ENCODE peak calls at places on chromosomes 12 and 14, in ten cellular contexts. One of them, this sample, is unnamed.

GRCh38 chr12:49979061-49979586 is 6.4 kb downstream of the AQP6 start:
- DNase-seq in astrocyte of the spinal cord: no peak
- DNase-seq in mesothelial cell of epicardium: no peak
- DNase-seq in heart left ventricle: no peak
- DNase-seq in psoas muscle: no peak
- DNase-seq in AG04449: no peak
- DNase-seq in A673: no peak
- DNase-seq in tibial nerve: no peak
- DNase-seq in endothelial cell: no peak
- DNase-seq in fibroblast of lung: no peak
- DNase-seq in this sample: no peak

GRCh38 chr12:130557876-130558770 is 158.0 kb downstream of the RIMBP2 start:
- DNase-seq in A673: no peak
- DNase-seq in tibial nerve: no peak
- DNase-seq in heart left ventricle: no peak
- DNase-seq in AG04449: no peak
- DNase-seq in endothelial cell: no peak
- DNase-seq in psoas muscle: no peak
- DNase-seq in astrocyte of the spinal cord: no peak
- DNase-seq in fibroblast of lung: no peak
- DNase-seq in mesothelial cell of epicardium: no peak
- DNase-seq in this sample: no peak

GRCh38 chr12:89461649-89462612 is 62.7 kb downstream of the GALNT4 start:
- DNase-seq in mesothelial cell of epicardium: no peak
- DNase-seq in heart left ventricle: no peak
- DNase-seq in A673: peak
- DNase-seq in fibroblast of lung: peak
- DNase-seq in endothelial cell: no peak
- DNase-seq in psoas muscle: no peak
- DNase-seq in astrocyte of the spinal cord: peak
- DNase-seq in tibial nerve: no peak
- DNase-seq in AG04449: no peak
- DNase-seq in this sample: no peak

GRCh38 chr14:100271247-100271939 is 32.4 kb downstream of the YY1 start:
- DNase-seq in endothelial cell: no peak
- DNase-seq in psoas muscle: no peak
- DNase-seq in astrocyte of the spinal cord: peak
- DNase-seq in A673: peak
- DNase-seq in tibial nerve: no peak
- DNase-seq in fibroblast of lung: peak
- DNase-seq in heart left ventricle: no peak
- DNase-seq in mesothelial cell of epicardium: no peak
- DNase-seq in AG04449: no peak
- DNase-seq in this sample: peak

GRCh38 chr14:68790656-68791077 is 2.2 kb downstream of the ZFP36L1 start:
- DNase-seq in AG04449: no peak
- DNase-seq in endothelial cell: no peak
- DNase-seq in psoas muscle: no peak
- DNase-seq in fibroblast of lung: no peak
- DNase-seq in A673: no peak
- DNase-seq in tibial nerve: no peak
- DNase-seq in heart left ventricle: peak
- DNase-seq in astrocyte of the spinal cord: no peak
- DNase-seq in mesothelial cell of epicardium: no peak
- DNase-seq in this sample: no peak

GRCh38 chr12:12445882-12446181 is 89.0 kb downstream of the BORCS5 start:
- DNase-seq in A673: no peak
- DNase-seq in mesothelial cell of epicardium: no peak
- DNase-seq in AG04449: no peak
- DNase-seq in tibial nerve: no peak
- DNase-seq in heart left ventricle: no peak
- DNase-seq in endothelial cell: no peak
- DNase-seq in astrocyte of the spinal cord: no peak
- DNase-seq in fibroblast of lung: no peak
- DNase-seq in psoas muscle: no peak
- DNase-seq in this sample: no peak

GRCh38 chr12:112473056-112473455 is 54.3 kb downstream of the PTPN11 start:
- DNase-seq in fibroblast of lung: no peak
- DNase-seq in heart left ventricle: no peak
- DNase-seq in mesothelial cell of epicardium: no peak
- DNase-seq in astrocyte of the spinal cord: no peak
- DNase-seq in tibial nerve: no peak
- DNase-seq in endothelial cell: no peak
- DNase-seq in AG04449: no peak
- DNase-seq in psoas muscle: no peak
- DNase-seq in A673: peak
- DNase-seq in this sample: peak

GRCh38 chr14:67237591-67237990 is 3.6 kb upstream of the PALS1 start:
- DNase-seq in fibroblast of lung: no peak
- DNase-seq in A673: no peak
- DNase-seq in AG04449: no peak
- DNase-seq in heart left ventricle: no peak
- DNase-seq in astrocyte of the spinal cord: no peak
- DNase-seq in endothelial cell: no peak
- DNase-seq in psoas muscle: no peak
- DNase-seq in mesothelial cell of epicardium: no peak
- DNase-seq in tibial nerve: no peak
- DNase-seq in this sample: no peak

GRCh38 chr14:53778263-53778662 is 178.4 kb downstream of the BMP4 start:
- DNase-seq in A673: no peak
- DNase-seq in tibial nerve: no peak
- DNase-seq in endothelial cell: no peak
- DNase-seq in fibroblast of lung: no peak
- DNase-seq in heart left ventricle: no peak
- DNase-seq in mesothelial cell of epicardium: no peak
- DNase-seq in AG04449: no peak
- DNase-seq in psoas muscle: no peak
- DNase-seq in astrocyte of the spinal cord: no peak
- DNase-seq in this sample: no peak

GRCh38 chr14:35213869-35214387 is 78.3 kb upstream of the PSMA6 start:
- DNase-seq in A673: no peak
- DNase-seq in endothelial cell: no peak
- DNase-seq in fibroblast of lung: peak
- DNase-seq in heart left ventricle: no peak
- DNase-seq in astrocyte of the spinal cord: peak
- DNase-seq in psoas muscle: no peak
- DNase-seq in AG04449: no peak
- DNase-seq in mesothelial cell of epicardium: no peak
- DNase-seq in tibial nerve: no peak
- DNase-seq in this sample: no peak

GRCh38 chr12:132313182-132313581 is 16.2 kb downstream of the GALNT9 start:
- DNase-seq in astrocyte of the spinal cord: no peak
- DNase-seq in psoas muscle: no peak
- DNase-seq in mesothelial cell of epicardium: no peak
- DNase-seq in tibial nerve: no peak
- DNase-seq in heart left ventricle: no peak
- DNase-seq in fibroblast of lung: no peak
- DNase-seq in endothelial cell: no peak
- DNase-seq in A673: no peak
- DNase-seq in AG04449: no peak
- DNase-seq in this sample: no peak

GRCh38 chr12:92419201-92419600 is 273.6 kb upstream of the BTG1 start:
- DNase-seq in mesothelial cell of epicardium: no peak
- DNase-seq in heart left ventricle: no peak
- DNase-seq in AG04449: no peak
- DNase-seq in astrocyte of the spinal cord: no peak
- DNase-seq in psoas muscle: no peak
- DNase-seq in tibial nerve: no peak
- DNase-seq in endothelial cell: no peak
- DNase-seq in fibroblast of lung: no peak
- DNase-seq in A673: no peak
- DNase-seq in this sample: peak

GRCh38 chr14:104657114-104657524 is 32.3 kb upstream of the INF2 start:
- DNase-seq in AG04449: no peak
- DNase-seq in endothelial cell: no peak
- DNase-seq in heart left ventricle: no peak
- DNase-seq in astrocyte of the spinal cord: no peak
- DNase-seq in psoas muscle: no peak
- DNase-seq in mesothelial cell of epicardium: no peak
- DNase-seq in fibroblast of lung: no peak
- DNase-seq in tibial nerve: no peak
- DNase-seq in A673: no peak
- DNase-seq in this sample: no peak

GRCh38 chr12:47038270-47038748 is 41.1 kb upstream of the PCED1B start:
- DNase-seq in AG04449: no peak
- DNase-seq in tibial nerve: no peak
- DNase-seq in endothelial cell: no peak
- DNase-seq in A673: no peak
- DNase-seq in heart left ventricle: no peak
- DNase-seq in astrocyte of the spinal cord: peak
- DNase-seq in fibroblast of lung: peak
- DNase-seq in mesothelial cell of epicardium: no peak
- DNase-seq in psoas muscle: no peak
- DNase-seq in this sample: peak

GRCh38 chr12:76532520-76532919 is 27.1 kb downstream of the OSBPL8 start:
- DNase-seq in mesothelial cell of epicardium: no peak
- DNase-seq in tibial nerve: no peak
- DNase-seq in heart left ventricle: no peak
- DNase-seq in AG04449: no peak
- DNase-seq in astrocyte of the spinal cord: no peak
- DNase-seq in fibroblast of lung: no peak
- DNase-seq in psoas muscle: no peak
- DNase-seq in endothelial cell: no peak
- DNase-seq in A673: no peak
- DNase-seq in this sample: no peak

GRCh38 chr12:85874064-85874463 is at the start of gene NTS:
- DNase-seq in astrocyte of the spinal cord: no peak
- DNase-seq in fibroblast of lung: no peak
- DNase-seq in endothelial cell: peak
- DNase-seq in heart left ventricle: no peak
- DNase-seq in AG04449: no peak
- DNase-seq in psoas muscle: no peak
- DNase-seq in A673: peak
- DNase-seq in mesothelial cell of epicardium: no peak
- DNase-seq in tibial nerve: no peak
- DNase-seq in this sample: no peak
- TF ChIP-seq CTCF in astrocyte of the spinal cord: no peak
- TF ChIP-seq CTCF in fibroblast of lung: no peak
- TF ChIP-seq CTCF in endothelial cell: no peak
- TF ChIP-seq CTCF in heart left ventricle: no peak
- TF ChIP-seq CTCF in AG04449: no peak
- TF ChIP-seq CTCF in psoas muscle: no peak
- TF ChIP-seq CTCF in A673: peak
- TF ChIP-seq CTCF in mesothelial cell of epicardium: no peak
- TF ChIP-seq CTCF in tibial nerve: no peak
- TF ChIP-seq CTCF in this sample: no peak

DNA sequence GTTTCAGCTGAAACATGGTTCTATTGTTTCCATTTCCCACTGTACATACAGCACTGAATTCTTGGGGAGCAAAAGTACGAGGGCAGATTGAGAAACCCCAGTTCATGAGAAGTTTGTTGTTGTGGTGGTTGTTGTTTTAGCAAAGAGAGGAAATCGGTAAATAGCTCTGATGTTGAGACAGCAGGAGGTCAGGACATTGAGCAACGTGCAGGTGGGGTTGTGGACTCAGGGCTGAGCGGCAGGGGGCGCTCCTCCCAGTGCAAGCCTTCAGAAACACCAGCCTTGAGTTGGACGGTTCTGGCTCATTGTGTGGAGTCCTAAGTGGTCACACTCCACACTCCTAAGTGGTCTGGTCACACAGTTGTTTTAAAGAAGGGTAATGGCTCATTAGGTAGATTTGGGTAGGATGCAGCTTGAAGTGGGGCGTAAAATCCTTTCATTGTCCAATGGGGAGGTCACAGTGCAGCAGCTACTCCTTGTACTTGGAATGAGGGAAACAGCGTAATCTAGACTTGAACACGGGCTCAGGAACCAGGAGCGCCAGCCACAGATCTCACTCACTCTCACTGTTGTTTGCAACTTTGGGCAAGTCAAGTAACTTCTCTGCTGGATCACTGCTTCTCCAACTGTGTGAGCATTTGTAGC is 14.5 kb upstream of the PWP1 start:
- DNase-seq in mesothelial cell of epicardium: no peak
- DNase-seq in AG04449: no peak
- DNase-seq in fibroblast of lung: no peak
- DNase-seq in tibial nerve: no peak
- DNase-seq in heart left ventricle: no peak
- DNase-seq in psoas muscle: no peak
- DNase-seq in endothelial cell: peak
- DNase-seq in astrocyte of the spinal cord: no peak
- DNase-seq in A673: peak
- DNase-seq in this sample: peak
- TF ChIP-seq CTCF in mesothelial cell of epicardium: no peak
- TF ChIP-seq CTCF in AG04449: peak
- TF ChIP-seq CTCF in fibroblast of lung: peak
- TF ChIP-seq CTCF in tibial nerve: peak
- TF ChIP-seq CTCF in heart left ventricle: peak
- TF ChIP-seq CTCF in psoas muscle: peak
- TF ChIP-seq CTCF in endothelial cell: peak
- TF ChIP-seq CTCF in astrocyte of the spinal cord: peak
- TF ChIP-seq CTCF in A673: peak
- TF ChIP-seq CTCF in this sample: peak

DNA sequence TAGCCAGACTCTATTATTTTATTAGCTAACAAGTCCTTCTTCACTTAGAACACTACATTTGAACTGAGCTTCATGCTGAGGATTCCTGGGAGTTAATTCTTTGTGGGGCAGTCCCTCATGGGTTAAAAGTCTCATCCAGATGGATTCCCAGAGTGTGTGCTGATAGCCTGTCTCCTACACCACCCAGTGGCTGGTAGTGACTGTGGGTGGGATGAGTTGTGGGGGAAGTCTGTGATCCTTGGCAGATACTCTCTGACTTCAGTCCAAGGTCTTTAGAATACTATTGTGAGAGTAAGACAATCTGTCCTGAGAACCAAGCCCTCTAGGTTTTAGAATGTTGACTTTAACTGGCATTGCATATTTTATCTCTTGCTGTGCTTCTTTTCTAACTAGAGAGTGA is 37.2 kb downstream of the AKAP6 start:
- DNase-seq in AG04449: peak
- DNase-seq in mesothelial cell of epicardium: no peak
- DNase-seq in endothelial cell: no peak
- DNase-seq in heart left ventricle: no peak
- DNase-seq in tibial nerve: no peak
- DNase-seq in A673: peak
- DNase-seq in fibroblast of lung: peak
- DNase-seq in psoas muscle: no peak
- DNase-seq in astrocyte of the spinal cord: peak
- DNase-seq in this sample: no peak
- TF ChIP-seq CTCF in AG04449: peak
- TF ChIP-seq CTCF in mesothelial cell of epicardium: no peak
- TF ChIP-seq CTCF in endothelial cell: no peak
- TF ChIP-seq CTCF in heart left ventricle: peak
- TF ChIP-seq CTCF in tibial nerve: no peak
- TF ChIP-seq CTCF in A673: no peak
- TF ChIP-seq CTCF in fibroblast of lung: peak
- TF ChIP-seq CTCF in psoas muscle: no peak
- TF ChIP-seq CTCF in astrocyte of the spinal cord: peak
- TF ChIP-seq CTCF in this sample: no peak

DNA sequence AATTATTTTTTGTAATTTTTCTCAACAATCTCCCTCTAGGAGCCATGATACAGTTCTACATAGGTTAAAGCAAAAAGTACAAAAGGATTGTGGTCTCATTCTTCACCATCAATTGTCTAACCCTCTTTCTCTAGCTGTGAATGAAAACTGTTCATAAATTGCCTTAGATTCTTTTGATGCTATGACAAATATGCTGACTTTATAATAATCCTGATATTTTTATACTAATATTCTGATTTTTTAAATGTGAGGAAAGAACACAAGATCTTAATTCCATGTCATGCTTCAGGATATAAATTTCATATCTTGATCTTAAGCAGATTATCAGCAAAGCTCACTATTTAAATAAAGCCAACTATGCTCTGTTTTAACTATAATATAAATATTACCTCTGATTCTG is 75.4 kb downstream of the KIF21A start:
- DNase-seq in AG04449: no peak
- DNase-seq in A673: no peak
- DNase-seq in astrocyte of the spinal cord: no peak
- DNase-seq in endothelial cell: no peak
- DNase-seq in fibroblast of lung: no peak
- DNase-seq in psoas muscle: no peak
- DNase-seq in heart left ventricle: no peak
- DNase-seq in tibial nerve: no peak
- DNase-seq in mesothelial cell of epicardium: no peak
- DNase-seq in this sample: no peak
- TF ChIP-seq CTCF in AG04449: no peak
- TF ChIP-seq CTCF in A673: no peak
- TF ChIP-seq CTCF in astrocyte of the spinal cord: no peak
- TF ChIP-seq CTCF in endothelial cell: no peak
- TF ChIP-seq CTCF in fibroblast of lung: no peak
- TF ChIP-seq CTCF in psoas muscle: no peak
- TF ChIP-seq CTCF in heart left ventricle: no peak
- TF ChIP-seq CTCF in tibial nerve: no peak
- TF ChIP-seq CTCF in mesothelial cell of epicardium: no peak
- TF ChIP-seq CTCF in this sample: no peak

This sample was measured in Calu3.